ENCODE peak calls at places on chromosomes 2 and 18, in six cellular contexts. I, P, C, B, X and O are unnamed samples.

GRCh38 chr2:54680397-54681032 is 42.9 kb upstream of the EML6 start:
- DNase-seq in I (no peak), P (peak; percentile 68), C (peak; percentile 73), B (no peak), X (peak; percentile 46), O (no peak)

GRCh38 chr2:22952671-22953070 is 432.3 kb upstream of the KLHL29 start:
- DNase-seq in I (no peak), P (no peak), C (no peak), B (no peak), X (no peak), O (no peak)

GRCh38 chr2:202032841-202033316 is 776 bp upstream of the FZD7 start:
- DNase-seq in I (peak; percentile 87), P (peak; percentile 79), C (peak; percentile 60), B (no peak), X (peak; percentile 37), O (peak; percentile 41)

GRCh38 chr2:120869036-120869435 is 133.4 kb downstream of the GLI2 start:
- DNase-seq in I (no peak), P (no peak), C (no peak), B (no peak), X (no peak), O (no peak)

GRCh38 chr18:23884712-23885375 is 129.7 kb upstream of the TTC39C start:
- DNase-seq in I (no peak), P (no peak), C (no peak), B (no peak), X (no peak), O (peak; percentile 61)

GRCh38 chr2:96248624-96249023 is 17.2 kb downstream of the TMEM127 start:
- DNase-seq in I (no peak), P (no peak), C (no peak), B (no peak), X (no peak), O (no peak)

GRCh38 chr18:48949051-48949605 is 1.6 kb downstream of the SMAD7 start:
- DNase-seq in I (peak; percentile 47), P (peak; percentile 67), C (no peak), B (no peak), X (peak; percentile 14), O (peak; percentile 86)

GRCh38 chr18:8423051-8423558 is 186.1 kb upstream of the RAB12 start:
- DNase-seq in I (no peak), P (peak; percentile 67), C (peak; percentile 76), B (no peak), X (peak; percentile 67), O (no peak)

GRCh38 chr18:63189817-63190216 is 129.8 kb downstream of the BCL2 start:
- DNase-seq in I (no peak), P (no peak), C (no peak), B (no peak), X (no peak), O (no peak)

GRCh38 chr18:58028109-58028784 is 15.8 kb upstream of the NEDD4L start:
- DNase-seq in I (no peak), P (no peak), C (no peak), B (no peak), X (no peak), O (no peak)

GRCh38 chr2:43083710-43084698 is 142.4 kb downstream of the ZFP36L2 start:
- DNase-seq in I (peak; percentile 64), P (peak; percentile 78), C (peak; percentile 69), B (peak; percentile 75), X (peak; percentile 48), O (no peak)

GRCh38 chr18:77008006-77008405 is 124.6 kb downstream of the MBP start:
- DNase-seq in I (no peak), P (no peak), C (no peak), B (no peak), X (no peak), O (no peak)

GRCh38 chr18:77004555-77005380 is 127.8 kb downstream of the MBP start:
- DNase-seq in I (no peak), P (no peak), C (no peak), B (no peak), X (no peak), O (no peak)

GRCh38 chr18:77006305-77007175 is 126.0 kb downstream of the MBP start:
- DNase-seq in I (no peak), P (no peak), C (no peak), B (no peak), X (no peak), O (no peak)

GRCh38 chr18:77007251-77007650 is 125.3 kb downstream of the MBP start:
- DNase-seq in I (no peak), P (no peak), C (no peak), B (no peak), X (no peak), O (no peak)

DNA sequence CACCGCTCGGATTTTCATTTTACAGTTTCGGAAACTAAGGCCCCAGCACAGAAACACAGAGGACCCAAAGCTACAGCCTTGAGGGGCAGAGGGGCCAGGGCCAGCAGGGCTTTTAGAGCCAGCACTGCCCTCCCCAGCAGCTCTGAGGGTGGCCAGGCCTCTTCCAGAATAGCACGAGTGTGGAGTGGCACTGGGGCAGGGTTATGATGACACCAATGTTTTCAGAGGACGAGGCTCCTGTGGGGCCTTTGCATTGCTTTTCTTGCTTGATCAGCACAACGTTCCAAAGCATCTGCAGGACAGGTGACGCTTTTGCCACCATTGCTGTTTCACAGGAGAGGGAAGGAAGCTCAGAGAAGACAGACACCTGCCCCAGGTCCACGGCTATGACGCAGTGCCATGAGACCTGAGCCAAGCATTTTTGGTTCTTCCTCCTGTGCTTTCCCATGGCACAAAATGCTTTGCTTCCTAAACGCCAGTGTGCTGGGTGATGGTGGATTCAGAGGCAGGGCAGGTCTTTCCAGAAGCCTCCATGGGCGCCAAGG is 126.9 kb downstream of the MBP start:
- DNase-seq in I (no peak), P (no peak), C (no peak), B (no peak), X (no peak), O (no peak)
- H3K27ac ChIP-seq in I (no peak overlapping the region), P (no peak overlapping the region), C (no peak overlapping the region), B (no peak overlapping the region), X (no peak overlapping the region), O (no peak overlapping the region)

DNA sequence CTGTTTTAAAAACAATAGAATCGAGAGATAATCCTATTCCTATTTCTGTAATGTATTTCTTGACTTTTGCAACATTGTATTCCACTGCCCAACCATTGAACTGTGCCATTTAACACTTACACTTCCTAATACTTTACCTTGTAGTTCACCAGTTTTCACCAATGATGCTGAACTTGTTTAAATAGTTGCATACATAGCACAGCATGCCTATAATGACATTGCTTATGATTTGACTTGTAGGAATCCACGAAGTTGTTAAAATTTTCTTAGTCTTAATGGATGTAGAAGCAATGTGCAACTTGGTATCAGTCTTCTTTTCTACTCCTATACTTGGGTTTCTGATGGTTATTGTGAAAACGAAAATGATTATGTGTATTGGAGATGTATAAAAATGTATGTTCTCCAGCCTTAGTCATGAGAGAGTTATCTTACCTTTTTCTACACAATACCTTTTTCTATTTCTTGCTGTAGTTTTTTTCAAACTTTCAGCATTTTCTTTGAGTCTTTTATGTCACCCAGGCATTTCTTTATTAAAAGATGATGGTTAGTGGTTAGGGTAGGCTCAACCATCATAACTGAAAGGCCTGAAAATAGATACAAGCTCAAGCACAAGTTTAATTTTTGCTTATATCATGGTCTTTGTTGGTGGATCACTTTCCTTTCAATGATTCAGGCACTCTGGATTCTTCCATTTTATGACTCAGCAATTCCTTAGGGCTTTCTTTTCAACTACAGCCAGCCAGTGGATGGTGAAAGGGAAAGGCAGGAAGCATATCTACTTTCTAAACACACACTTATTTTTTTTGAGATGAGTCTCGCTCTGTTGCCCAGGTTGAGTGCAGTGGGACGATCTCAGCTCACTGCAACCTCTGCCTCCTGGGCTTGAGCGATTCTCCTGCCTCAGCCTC is 9.4 kb downstream of the GPD2 start:
- DNase-seq in I (no peak), P (peak; percentile 91), C (peak; percentile 86), B (no peak), X (peak; percentile 78), O (no peak)
- H3K4me1 ChIP-seq in I (no peaks in the 10 kb centered on the region), P (peaks cover 38% of the 10 kb centered on the region), C (peaks cover 7% of the 10 kb centered on the region), B (no peaks in the 10 kb centered on the region), X (peaks cover 11% of the 10 kb centered on the region), O (no peaks in the 10 kb centered on the region)

GRCh38 chr2:27959496-27959895 is 69.0 kb downstream of the BABAM2 start:
- DNase-seq in I (no peak), P (peak; percentile 56), C (peak; percentile 70), B (no peak), X (peak; percentile 49), O (peak; percentile 58)
- H3K9ac ChIP-seq in I (no peak overlapping the region), P (peak overlapping the region; percentile 80), C (no peak overlapping the region), B (peak overlapping the region; percentile 75), X (no peak overlapping the region), O (no peak overlapping the region)

GRCh38 chr2:216842634-216843033 is 17.2 kb downstream of the TNP1 start:
- DNase-seq in I (no peak), P (no peak), C (no peak), B (no peak), X (no peak), O (no peak)

GRCh38 chr2:216839626-216840132 is 20.2 kb downstream of the TNP1 start:
- DNase-seq in I (no peak), P (no peak), C (no peak), B (no peak), X (peak; percentile 16), O (no peak)

GRCh38 chr2:216833076-216833475 is 26.8 kb downstream of the TNP1 start:
- DNase-seq in I (no peak), P (no peak), C (no peak), B (no peak), X (no peak), O (no peak)

GRCh38 chr2:216838146-216838545 is 21.7 kb downstream of the TNP1 start:
- DNase-seq in I (no peak), P (no peak), C (peak; percentile 75), B (no peak), X (no peak), O (no peak)

DNA sequence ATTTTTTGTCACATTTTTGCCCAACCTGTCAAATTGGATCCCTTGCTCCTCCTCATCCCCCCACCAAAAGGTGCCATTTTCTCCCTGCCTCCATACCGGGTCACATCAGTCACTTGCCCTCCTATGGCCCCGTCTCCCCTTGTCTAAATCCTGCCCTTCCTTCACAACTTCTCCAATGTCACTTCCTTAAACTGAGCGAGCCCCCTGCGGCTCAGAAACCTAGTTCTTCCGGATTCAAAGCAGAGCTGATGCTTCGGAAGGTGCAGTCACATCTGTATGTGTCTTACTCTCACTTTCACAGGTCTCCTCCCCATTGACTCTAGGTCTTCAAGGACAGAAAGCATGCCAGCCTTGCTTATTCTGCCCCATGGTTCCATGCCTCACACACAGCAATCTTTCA is 22.1 kb downstream of the TNP1 start:
- DNase-seq in I (no peak), P (no peak), C (no peak), B (no peak), X (no peak), O (no peak)
- H3K27ac ChIP-seq in I (no peak overlapping the region), P (no peak overlapping the region), C (no peak overlapping the region), B (no peak overlapping the region), X (no peak overlapping the region), O (no peak overlapping the region)

GRCh38 chr2:160417745-160418397 is 75.7 kb downstream of the RBMS1 start:
- DNase-seq in I (peak; percentile 25), P (peak; percentile 91), C (peak; percentile 97), B (no peak), X (peak; percentile 90), O (no peak)
- H3K4me1 ChIP-seq in I (peaks cover 9% of the 10 kb centered on the region), P (peaks cover 72% of the 10 kb centered on the region), C (peaks cover 26% of the 10 kb centered on the region), B (peaks cover 2% of the 10 kb centered on the region), X (peaks cover 64% of the 10 kb centered on the region), O (no peaks in the 10 kb centered on the region)

GRCh38 chr2:241665731-241666440 is 20.7 kb downstream of the DTYMK start:
- DNase-seq in I (no peak), P (peak; percentile 14), C (peak; percentile 53), B (no peak), X (no peak), O (no peak)
- H3K9ac ChIP-seq in I (no peak overlapping the region), P (peak overlapping the region; percentile 67), C (no peak overlapping the region), B (no peak overlapping the region), X (peak overlapping the region; percentile 36), O (no peak overlapping the region)

GRCh38 chr2:220280741-220281140 is 653.3 kb downstream of the SLC4A3 start:
- DNase-seq in I (no peak), P (no peak), C (no peak), B (no peak), X (no peak), O (no peak)
- H3K27ac ChIP-seq in I (no peak overlapping the region), P (peak overlapping the region; percentile 92), C (no peak overlapping the region), B (no peak overlapping the region), X (peak overlapping the region; percentile 96), O (no peak overlapping the region)